ENCODE peak calls at places on chromosomes 1 and 21, in nine cellular contexts. B is IMR-90; E is uterus; G is endothelial cell of umbilical vein; Y is adrenal gland; I is psoas muscle; A is lung; Q is aorta; Z is CD8-positive, alpha-beta T cell. D is an unnamed sample.

GRCh38 chr1:235984041-235984820 is 80.7 kb downstream of the NID1 start:
- DNase-seq in B (peak; percentile 90), E (no peak), G (peak; percentile 92), Y (no peak), I (no peak), A (no peak), Q (no peak), Z (no peak), D (no peak)

GRCh38 chr1:37481289-37482003 is 7.1 kb downstream of the ZC3H12A start:
- DNase-seq in B (no peak), E (no peak), G (no peak), Y (peak; percentile 35), I (peak; percentile 17), A (no peak), Q (no peak), Z (no peak), D (no peak)

GRCh38 chr21:14987370-14988170 is 77.2 kb downstream of the NRIP1 start:
- DNase-seq in B (no peak), E (no peak), G (no peak), Y (no peak), I (no peak), A (no peak), Q (no peak), Z (no peak), D (no peak)

GRCh38 chr1:29145739-29146437 is 22.2 kb upstream of the TMEM200B start:
- DNase-seq in B (peak; percentile 95), E (no peak), G (no peak), Y (no peak), I (no peak), A (no peak), Q (no peak), Z (no peak), D (no peak)

GRCh38 chr1:103459385-103459784 is 66.1 kb upstream of the RNPC3 start:
- DNase-seq in B (no peak), E (no peak), G (no peak), Y (no peak), I (no peak), A (no peak), Q (no peak), Z (no peak), D (no peak)

GRCh38 chr1:56249244-56249643 is 330.1 kb downstream of the PLPP3 start:
- DNase-seq in B (no peak), E (no peak), G (no peak), Y (peak; percentile 16), I (peak; percentile 13), A (no peak), Q (peak; percentile 56), Z (no peak), D (no peak)

GRCh38 chr21:28633803-28634572 is 358.7 kb downstream of the LTN1 start:
- DNase-seq in B (peak; percentile 95), E (no peak), G (peak; percentile 94), Y (no peak), I (peak; percentile 17), A (no peak), Q (peak; percentile 82), Z (no peak), D (peak; percentile 78)

GRCh38 chr1:154206212-154206611 is at the start of gene CFAP141:
- DNase-seq in B (peak; percentile 21), E (no peak), G (no peak), Y (no peak), I (no peak), A (no peak), Q (no peak), Z (no peak), D (no peak)

GRCh38 chr1:109269981-109270622 is 12.8 kb downstream of the PSRC1 start:
- DNase-seq in B (no peak), E (no peak), G (no peak), Y (no peak), I (no peak), A (no peak), Q (no peak), Z (no peak), D (no peak)

GRCh38 chr1:221741364-221741970 is 422 bp downstream of the DUSP10 start:
- DNase-seq in B (peak; percentile 46), E (peak; percentile 26), G (peak; percentile 43), Y (peak; percentile 39), I (peak; percentile 26), A (peak; percentile 48), Q (peak; percentile 69), Z (peak; percentile 7), D (peak; percentile 60)

GRCh38 chr1:156833598-156833997 is 16.9 kb upstream of the SH2D2A start:
- DNase-seq in B (no peak), E (no peak), G (no peak), Y (no peak), I (no peak), A (no peak), Q (no peak), Z (no peak), D (no peak)

GRCh38 chr1:39317910-39318633 is 113.6 kb downstream of the MACF1 start:
- DNase-seq in B (no peak), E (no peak), G (peak; percentile 91), Y (no peak), I (no peak), A (no peak), Q (no peak), Z (no peak), D (peak; percentile 59)

GRCh38 chr1:47459263-47459788 is 21.5 kb downstream of the FOXD2 start:
- DNase-seq in B (no peak), E (no peak), G (no peak), Y (no peak), I (no peak), A (no peak), Q (no peak), Z (no peak), D (no peak)

GRCh38 chr1:91830242-91831131 is 55.5 kb downstream of the TGFBR3 start:
- DNase-seq in B (peak; percentile 91), E (peak; percentile 76), G (peak; percentile 95), Y (peak; percentile 58), I (peak; percentile 32), A (peak; percentile 56), Q (peak; percentile 75), Z (no peak), D (peak; percentile 87)

GRCh38 chr1:30912913-30913652 is 4.5 kb upstream of the SDC3 start:
- DNase-seq in B (no peak), E (no peak), G (no peak), Y (peak; percentile 65), I (peak; percentile 51), A (no peak), Q (peak; percentile 90), Z (no peak), D (peak; percentile 58)

GRCh38 chr1:15213333-15213732 is 33.7 kb upstream of the FHAD1 start:
- DNase-seq in B (peak; percentile 64), E (peak; percentile 31), G (no peak), Y (peak; percentile 64), I (no peak), A (no peak), Q (no peak), Z (no peak), D (no peak)

GRCh38 chr1:2948001-2948750 is 73.1 kb upstream of the ACTRT2 start:
- DNase-seq in B (no peak), E (no peak), G (no peak), Y (peak; percentile 4), I (no peak), A (no peak), Q (peak; percentile 16), Z (no peak), D (no peak)
- H3K4me3 ChIP-seq in B (no peak overlapping the region), E (no peak overlapping the region), G (no peak overlapping the region), Y (no peak overlapping the region), I (no peak overlapping the region), A (no peak overlapping the region), Q (no peak overlapping the region), Z (no peak overlapping the region), D (no peak overlapping the region)

GRCh38 chr1:100396651-100397050 is 44.3 kb downstream of the CDC14A start:
- DNase-seq in B (no peak), E (no peak), G (no peak), Y (no peak), I (no peak), A (no peak), Q (no peak), Z (no peak), D (no peak)

GRCh38 chr1:100397681-100398080 is 45.4 kb downstream of the CDC14A start:
- DNase-seq in B (no peak), E (no peak), G (no peak), Y (no peak), I (no peak), A (no peak), Q (no peak), Z (no peak), D (no peak)

GRCh38 chr1:100400332-100400933 is 48.1 kb downstream of the CDC14A start:
- DNase-seq in B (no peak), E (no peak), G (peak; percentile 72), Y (peak; percentile 28), I (no peak), A (peak; percentile 34), Q (peak; percentile 53), Z (peak; percentile 46), D (peak; percentile 39)

GRCh38 chr1:100394286-100394685 is 42.0 kb downstream of the CDC14A start:
- DNase-seq in B (no peak), E (no peak), G (no peak), Y (no peak), I (no peak), A (no peak), Q (no peak), Z (no peak), D (no peak)

GRCh38 chr1:100398648-100399047 is 46.3 kb downstream of the CDC14A start:
- DNase-seq in B (no peak), E (no peak), G (no peak), Y (no peak), I (no peak), A (no peak), Q (no peak), Z (no peak), D (no peak)
- H3K4me1 ChIP-seq in B (no peaks in the 10 kb centered on the region), E (no peaks in the 10 kb centered on the region), G (peaks cover 17% of the 10 kb centered on the region), Y (no peaks in the 10 kb centered on the region), I (peaks cover 5% of the 10 kb centered on the region), A (peaks cover 3% of the 10 kb centered on the region), Q (no peaks in the 10 kb centered on the region), Z (peaks cover 94% of the 10 kb centered on the region), D (peaks cover 3% of the 10 kb centered on the region)

GRCh38 chr1:54404263-54404662 is 1.9 kb downstream of the SSBP3 start:
- DNase-seq in B (no peak), E (no peak), G (no peak), Y (no peak), I (no peak), A (no peak), Q (no peak), Z (no peak), D (no peak)
- H3K4me3 ChIP-seq in B (peak overlapping the region; percentile 60), E (peak overlapping the region; percentile 97), G (peak overlapping the region; percentile 69), Y (peak overlapping the region; percentile 91), I (peak overlapping the region; percentile 91), A (no peak overlapping the region), Q (no peak overlapping the region), Z (peak overlapping the region; percentile 55), D (no peak overlapping the region)

GRCh38 chr1:232438476-232438875 is 191.5 kb downstream of the SIPA1L2 start:
- DNase-seq in B (no peak), E (no peak), G (no peak), Y (no peak), I (no peak), A (no peak), Q (no peak), Z (no peak), D (no peak)
- H3K4me1 ChIP-seq in B (peaks cover 2% of the 10 kb centered on the region), E (no peaks in the 10 kb centered on the region), G (no peaks in the 10 kb centered on the region), Y (peaks cover 6% of the 10 kb centered on the region), I (no peaks in the 10 kb centered on the region), A (peaks cover 7% of the 10 kb centered on the region), Q (no peaks in the 10 kb centered on the region), Z (no peaks in the 10 kb centered on the region), D (peaks cover 6% of the 10 kb centered on the region)

D was measured in right cardiac atrium.